ENCODE peak calls at places on chromosomes 12 and 14, in four cellular contexts. B is MM.1S, M is endothelial cell of umbilical vein, G is keratinocyte. N is an unnamed sample.

GRCh38 chr14:42002139-42002538 is 395.5 kb downstream of the LRFN5 start:
- DNase-seq in B (no peak), M (no peak), G (no peak), N (no peak)

GRCh38 chr12:100661300-100661951 is 87.9 kb downstream of the GAS2L3 start:
- DNase-seq in B (no peak), M (peak; percentile 3), G (no peak), N (no peak)

GRCh38 chr12:94458882-94459772 is 540 bp downstream of the CEP83 start:
- DNase-seq in B (peak; percentile 10), M (no peak), G (no peak), N (peak; percentile 32)

GRCh38 chr14:100453930-100454329 is 130.8 kb downstream of the SLC25A47 start:
- DNase-seq in B (no peak), M (no peak), G (no peak), N (no peak)

GRCh38 chr12:67991158-67991557 is 1.9 kb downstream of the IFNG-AS1 start:
- DNase-seq in B (peak; percentile 81), M (no peak), G (no peak), N (peak; percentile 77)

GRCh38 chr14:85024931-85025330 is 505.0 kb upstream of the FLRT2 start:
- DNase-seq in B (no peak), M (no peak), G (no peak), N (no peak)

GRCh38 chr12:47188576-47189441 is 109.0 kb upstream of the AMIGO2 start:
- DNase-seq in B (no peak), M (peak; percentile 41), G (no peak), N (no peak)

GRCh38 chr12:28486521-28486920 is 296.3 kb downstream of the CCDC91 start:
- DNase-seq in B (no peak), M (no peak), G (no peak), N (no peak)

GRCh38 chr12:123892180-123892559 is 80.5 kb downstream of the CCDC92 start:
- DNase-seq in B (no peak), M (no peak), G (no peak), N (no peak)

GRCh38 chr14:91947196-91948184 is at the start of gene FBLN5:
- DNase-seq in B (no peak), M (peak; percentile 52), G (no peak), N (no peak)

GRCh38 chr12:22334696-22335290 is at the start of gene ST8SIA1:
- DNase-seq in B (peak; percentile 40), M (no peak), G (no peak), N (no peak)

GRCh38 chr12:21631367-21631766 is 26.3 kb downstream of the LDHB start:
- DNase-seq in B (no peak), M (no peak), G (no peak), N (no peak)

GRCh38 chr12:124648710-124649384 is 81.4 kb upstream of the NCOR2 start:
- DNase-seq in B (no peak), M (no peak), G (no peak), N (no peak)

GRCh38 chr12:122079532-122080081 is 1.1 kb downstream of the MLXIP start:
- DNase-seq in B (no peak), M (peak; percentile 36), G (no peak), N (peak; percentile 50)

GRCh38 chr12:60191676-60192359 is 596.0 kb downstream of the SLC16A7 start:
- DNase-seq in B (no peak), M (peak; percentile 34), G (no peak), N (no peak)

GRCh38 chr14:52313903-52314481 is at the start of gene PTGER2:
- DNase-seq in B (peak; percentile 9), M (peak; percentile 60), G (peak; percentile 40), N (no peak)

GRCh38 chr12:4819654-4820053 is 90.1 kb upstream of the KCNA1 start:
- DNase-seq in B (no peak), M (no peak), G (no peak), N (no peak)

GRCh38 chr12:111024205-111024794 is 103.9 kb upstream of the MYL2 start:
- DNase-seq in B (peak; percentile 25), M (peak; percentile 30), G (no peak), N (peak; percentile 74)

GRCh38 chr12:49824886-49825285 is 3.3 kb downstream of the NCKAP5L start:
- DNase-seq in B (no peak), M (peak; percentile 33), G (no peak), N (no peak)

GRCh38 chr14:100906420-100906819 is 2.9 kb upstream of the RTL1 start:
- DNase-seq in B (no peak), M (no peak), G (no peak), N (peak; percentile 26)

GRCh38 chr12:45354399-45354798 is 138.5 kb downstream of the ANO6 start:
- DNase-seq in B (peak; percentile 70), M (no peak), G (no peak), N (no peak)

GRCh38 chr14:19743256-19743655 is at the start of gene OR4Q3:
- DNase-seq in B (no peak), M (no peak), G (no peak), N (no peak)

GRCh38 chr14:102717211-102717610 is 60.0 kb upstream of the TRAF3 start:
- DNase-seq in B (no peak), M (no peak), G (no peak), N (no peak)

GRCh38 chr12:1815814-1816729 is 4.3 kb upstream of the LRTM2 start:
- DNase-seq in B (no peak), M (no peak), G (no peak), N (no peak)

GRCh38 chr12:1815108-1815507 is 5.3 kb upstream of the LRTM2 start:
- DNase-seq in B (no peak), M (no peak), G (no peak), N (no peak)

GRCh38 chr12:1814266-1814665 is 6.1 kb upstream of the LRTM2 start:
- DNase-seq in B (no peak), M (no peak), G (no peak), N (no peak)

GRCh38 chr12:1819050-1819449 is 1.3 kb upstream of the LRTM2 start:
- DNase-seq in B (no peak), M (no peak), G (no peak), N (no peak)

GRCh38 chr12:1816730-1817094 is 3.7 kb upstream of the LRTM2 start:
- DNase-seq in B (no peak), M (no peak), G (no peak), N (no peak)
- H3K4me2 ChIP-seq in B (no peak overlapping the region), M (no peak overlapping the region), G (no peak overlapping the region), N (no peak overlapping the region)

GRCh38 chr12:27191531-27191930 is 52.6 kb upstream of the STK38L start:
- DNase-seq in B (no peak), M (no peak), G (no peak), N (no peak)

GRCh38 chr12:27193854-27194544 is 50.1 kb upstream of the STK38L start:
- DNase-seq in B (no peak), M (peak; percentile 22), G (no peak), N (no peak)

GRCh38 chr12:27190761-27191160 is 53.3 kb upstream of the STK38L start:
- DNase-seq in B (no peak), M (peak; percentile 29), G (no peak), N (no peak)

GRCh38 chr12:27193106-27193505 is 51.0 kb upstream of the STK38L start:
- DNase-seq in B (no peak), M (no peak), G (no peak), N (no peak)

DNA sequence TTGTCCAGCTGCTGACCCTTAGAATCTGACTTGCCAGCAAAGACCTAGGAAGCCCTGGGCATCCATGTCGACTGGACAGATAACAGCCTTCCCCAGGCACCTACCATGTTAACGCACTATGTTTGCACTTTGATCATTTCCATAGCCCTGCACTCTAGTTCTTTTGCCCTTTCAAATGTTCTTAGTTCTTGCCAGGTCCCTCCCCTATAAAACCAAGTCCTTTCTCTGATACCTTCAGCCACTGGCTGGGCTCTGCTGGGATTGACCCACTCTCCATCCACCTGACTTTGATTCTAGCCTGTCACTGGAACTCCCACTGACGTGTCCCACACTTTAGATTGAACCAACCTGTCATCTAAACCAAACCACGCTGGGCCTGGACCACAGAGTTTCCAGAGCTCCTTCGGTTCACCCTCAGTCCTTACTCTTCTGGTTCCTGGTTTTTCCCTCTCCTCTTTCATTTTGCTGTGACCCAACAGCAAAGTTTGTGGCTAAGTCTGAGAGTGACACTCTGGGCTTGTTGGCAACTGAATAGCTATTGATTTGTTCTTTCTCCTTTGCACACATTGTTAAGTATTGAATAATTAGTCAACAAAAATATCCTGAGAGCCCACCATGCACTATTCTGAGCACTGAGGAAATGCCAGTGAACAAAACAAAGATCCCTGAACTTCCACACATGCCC is 51.8 kb upstream of the STK38L start:
- DNase-seq in B (no peak), M (no peak), G (no peak), N (no peak)
- H3K27ac ChIP-seq in B (no peak overlapping the region), M (no peak overlapping the region), G (no peak overlapping the region), N (no peak overlapping the region)

DNA sequence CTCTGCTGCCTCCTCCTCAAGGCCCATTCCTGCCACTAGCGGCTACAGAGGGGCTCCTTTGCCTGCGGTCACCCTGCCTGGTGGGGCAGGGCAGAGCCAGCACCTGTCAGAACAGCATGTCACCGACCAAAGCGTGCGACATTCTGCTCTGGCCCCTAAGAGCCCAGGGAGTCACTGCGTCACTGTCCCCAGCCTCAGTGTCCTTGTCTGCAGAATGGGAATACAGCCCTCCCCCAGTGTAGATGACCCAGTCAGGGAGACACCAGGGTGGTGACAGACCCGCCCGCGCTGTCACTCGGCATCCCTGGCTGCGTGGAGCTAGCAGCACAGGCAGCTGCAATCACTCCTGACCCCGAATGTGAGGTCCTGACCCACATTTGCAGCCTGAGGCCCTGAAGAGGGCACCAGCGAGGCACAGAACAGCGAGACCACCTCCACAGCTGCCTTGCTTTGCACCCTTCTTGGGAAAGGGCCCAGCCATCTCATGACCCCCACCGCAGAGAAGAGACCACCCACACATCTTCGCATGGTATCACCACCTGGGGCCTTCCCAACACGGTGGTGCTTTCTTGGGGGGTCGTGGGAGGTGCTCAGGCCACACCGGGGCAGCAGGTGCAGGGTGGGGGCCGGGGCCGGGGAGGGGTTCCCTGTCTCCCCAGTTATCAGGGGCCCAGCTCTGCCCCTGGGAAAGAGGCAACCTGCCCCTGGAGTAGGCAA is 2.5 kb downstream of the AHNAK2 start:
- DNase-seq in B (no peak), M (no peak), G (no peak), N (peak; percentile 59)
- TF ChIP-seq CTCF in B (no peak), M (peak; percentile 23), G (no peak), N (no peak)

GRCh38 chr12:89314060-89314761 is 38.1 kb downstream of the DUSP6 start:
- DNase-seq in B (no peak), M (no peak), G (no peak), N (no peak)
- H3K4me2 ChIP-seq in B (no peak overlapping the region), M (no peak overlapping the region), G (no peak overlapping the region), N (no peak overlapping the region)

DNA sequence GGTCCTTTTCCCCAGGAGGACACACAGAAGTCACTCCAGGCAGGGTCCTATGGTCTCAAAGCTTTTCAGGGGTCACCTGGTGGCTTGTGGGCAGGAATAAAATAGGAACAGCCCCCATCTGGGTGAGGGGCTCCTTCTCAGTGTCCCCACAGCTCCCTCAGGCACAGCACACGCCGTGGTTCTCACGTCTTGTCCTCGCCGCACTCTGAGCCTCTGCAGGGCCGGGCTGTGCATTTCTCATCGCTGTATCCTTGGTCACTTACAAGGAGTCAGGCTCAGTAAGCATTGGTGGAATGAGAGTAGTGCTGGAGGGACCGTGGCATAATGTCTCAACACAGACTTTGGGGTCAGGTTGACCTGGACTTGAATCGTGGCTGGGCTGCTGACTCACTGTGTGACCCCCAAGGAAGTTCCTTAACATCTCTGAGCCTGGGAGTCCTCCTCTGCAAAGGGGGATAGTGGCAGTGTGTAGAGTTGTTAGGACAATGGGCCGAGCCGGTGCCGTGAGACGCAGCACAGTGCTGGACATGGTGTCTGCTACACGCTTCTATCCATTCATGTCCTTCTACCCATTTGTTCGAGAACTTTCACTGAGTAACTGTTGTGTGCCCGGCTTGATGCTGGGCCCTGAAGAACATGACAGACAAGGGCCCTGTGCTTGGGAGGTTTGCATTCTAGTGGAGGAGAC is 13.3 kb downstream of the VASH1 start:
- DNase-seq in B (no peak), M (no peak), G (no peak), N (no peak)
- H3K27ac ChIP-seq in B (no peak overlapping the region), M (no peak overlapping the region), G (no peak overlapping the region), N (no peak overlapping the region)

N was measured in OCI-LY7.